ENCODE peak calls at places on chromosomes 11 and 22, in seven cellular contexts. One of them, this sample, is unnamed.

GRCh38 chr11:46414466-46414796 is 22.9 kb upstream of the CHRM4 start:
- DNase-seq in fibroblast of lung: no peak
- DNase-seq in suprapubic skin: no peak
- DNase-seq in AG04449: no peak
- DNase-seq in coronary artery: no peak
- DNase-seq in GM23338: no peak
- DNase-seq in NB4: no peak
- DNase-seq in this sample: no peak

GRCh38 chr22:44710474-44711235 is 8.7 kb downstream of the PRR5 start:
- DNase-seq in coronary artery: no peak
- DNase-seq in AG04449: no peak
- DNase-seq in suprapubic skin: no peak
- DNase-seq in fibroblast of lung: no peak
- DNase-seq in GM23338: no peak
- DNase-seq in NB4: no peak
- DNase-seq in this sample: no peak

GRCh38 chr11:113841691-113842090 is 33.7 kb downstream of the USP28 start:
- DNase-seq in coronary artery: no peak
- DNase-seq in AG04449: no peak
- DNase-seq in fibroblast of lung: no peak
- DNase-seq in NB4: no peak
- DNase-seq in GM23338: no peak
- DNase-seq in suprapubic skin: no peak
- DNase-seq in this sample: no peak

GRCh38 chr22:37340331-37341262 is 58.3 kb downstream of the CYTH4 start:
- DNase-seq in GM23338: peak
- DNase-seq in coronary artery: no peak
- DNase-seq in NB4: no peak
- DNase-seq in suprapubic skin: no peak
- DNase-seq in AG04449: no peak
- DNase-seq in fibroblast of lung: no peak
- DNase-seq in this sample: no peak

GRCh38 chr11:33536178-33536577 is 164.4 kb downstream of the C11orf91 start:
- DNase-seq in suprapubic skin: no peak
- DNase-seq in fibroblast of lung: no peak
- DNase-seq in GM23338: no peak
- DNase-seq in AG04449: no peak
- DNase-seq in coronary artery: no peak
- DNase-seq in NB4: no peak
- DNase-seq in this sample: no peak

GRCh38 chr22:45896153-45896951 is 80.6 kb downstream of the WNT7B start:
- DNase-seq in GM23338: peak
- DNase-seq in NB4: no peak
- DNase-seq in suprapubic skin: no peak
- DNase-seq in AG04449: no peak
- DNase-seq in fibroblast of lung: no peak
- DNase-seq in coronary artery: no peak
- DNase-seq in this sample: no peak

GRCh38 chr22:42967933-42968332 is 47.0 kb downstream of the PACSIN2 start:
- DNase-seq in GM23338: no peak
- DNase-seq in fibroblast of lung: no peak
- DNase-seq in NB4: peak
- DNase-seq in suprapubic skin: peak
- DNase-seq in AG04449: no peak
- DNase-seq in coronary artery: no peak
- DNase-seq in this sample: no peak

GRCh38 chr11:61378713-61379313 is 13.6 kb upstream of the TMEM216 start:
- DNase-seq in suprapubic skin: no peak
- DNase-seq in GM23338: no peak
- DNase-seq in coronary artery: no peak
- DNase-seq in NB4: peak
- DNase-seq in fibroblast of lung: peak
- DNase-seq in AG04449: peak
- DNase-seq in this sample: peak

GRCh38 chr22:19942071-19942885 is 660 bp upstream of the TXNRD2 start:
- DNase-seq in GM23338: no peak
- DNase-seq in NB4: peak
- DNase-seq in AG04449: no peak
- DNase-seq in fibroblast of lung: peak
- DNase-seq in suprapubic skin: no peak
- DNase-seq in coronary artery: no peak
- DNase-seq in this sample: no peak

GRCh38 chr11:113474362-113475159 is 637 bp downstream of the DRD2 start:
- DNase-seq in suprapubic skin: no peak
- DNase-seq in fibroblast of lung: peak
- DNase-seq in NB4: peak
- DNase-seq in GM23338: peak
- DNase-seq in coronary artery: no peak
- DNase-seq in AG04449: peak
- DNase-seq in this sample: peak

GRCh38 chr22:50731811-50732624 is 6.0 kb upstream of the ACR start:
- DNase-seq in GM23338: peak
- DNase-seq in AG04449: no peak
- DNase-seq in suprapubic skin: peak
- DNase-seq in NB4: peak
- DNase-seq in fibroblast of lung: peak
- DNase-seq in coronary artery: no peak
- DNase-seq in this sample: no peak

DNA sequence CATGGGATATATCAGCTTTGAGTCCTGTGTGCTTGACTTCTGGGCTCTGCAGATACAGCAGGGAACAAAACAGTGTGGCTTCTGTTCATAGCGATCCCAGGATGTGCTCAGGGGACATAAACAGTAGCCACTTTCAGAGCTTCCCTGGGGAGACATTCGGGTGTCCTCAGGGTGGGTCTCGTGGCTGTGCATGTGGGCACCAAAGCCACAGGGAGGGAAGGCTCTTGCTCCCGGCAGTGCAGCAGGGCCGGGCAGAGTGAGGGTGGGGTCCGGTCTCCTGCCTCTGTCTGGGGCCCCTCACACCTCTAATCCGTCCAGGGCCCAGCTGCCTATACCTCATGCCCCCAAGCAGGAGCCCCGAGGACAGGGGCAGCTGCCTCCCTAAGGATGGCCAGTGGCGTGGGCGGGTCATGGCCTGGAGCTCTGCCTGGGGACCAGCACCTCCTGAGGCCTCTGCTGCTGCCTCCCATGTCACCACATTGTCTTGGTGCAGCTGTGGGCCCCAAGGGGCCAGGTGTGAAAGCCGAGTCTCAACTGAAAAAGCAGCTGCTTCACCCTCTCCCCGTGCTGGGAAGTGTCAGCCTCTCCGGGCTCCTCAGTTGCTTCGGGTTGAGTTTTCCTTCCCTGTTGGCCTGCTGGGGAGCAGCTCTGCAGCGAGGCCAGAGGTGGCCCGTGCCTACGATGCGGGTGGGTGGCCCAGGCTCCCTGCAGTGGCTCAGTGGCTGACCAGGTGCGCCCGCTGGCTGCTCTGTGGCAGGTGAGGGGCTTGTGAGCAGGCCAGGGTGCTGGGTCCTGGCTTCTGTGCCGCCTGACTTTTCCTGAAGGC is 3.8 kb downstream of the TPCN2 start:
- DNase-seq in coronary artery: no peak
- DNase-seq in suprapubic skin: no peak
- DNase-seq in AG04449: no peak
- DNase-seq in NB4: peak
- DNase-seq in fibroblast of lung: no peak
- DNase-seq in GM23338: no peak
- DNase-seq in this sample: no peak
- H3K4me3 ChIP-seq in coronary artery: no peak
- H3K4me3 ChIP-seq in suprapubic skin: no peak
- H3K4me3 ChIP-seq in AG04449: no peak
- H3K4me3 ChIP-seq in NB4: peak
- H3K4me3 ChIP-seq in fibroblast of lung: no peak
- H3K4me3 ChIP-seq in GM23338: no peak
- H3K4me3 ChIP-seq in this sample: no peak

DNA sequence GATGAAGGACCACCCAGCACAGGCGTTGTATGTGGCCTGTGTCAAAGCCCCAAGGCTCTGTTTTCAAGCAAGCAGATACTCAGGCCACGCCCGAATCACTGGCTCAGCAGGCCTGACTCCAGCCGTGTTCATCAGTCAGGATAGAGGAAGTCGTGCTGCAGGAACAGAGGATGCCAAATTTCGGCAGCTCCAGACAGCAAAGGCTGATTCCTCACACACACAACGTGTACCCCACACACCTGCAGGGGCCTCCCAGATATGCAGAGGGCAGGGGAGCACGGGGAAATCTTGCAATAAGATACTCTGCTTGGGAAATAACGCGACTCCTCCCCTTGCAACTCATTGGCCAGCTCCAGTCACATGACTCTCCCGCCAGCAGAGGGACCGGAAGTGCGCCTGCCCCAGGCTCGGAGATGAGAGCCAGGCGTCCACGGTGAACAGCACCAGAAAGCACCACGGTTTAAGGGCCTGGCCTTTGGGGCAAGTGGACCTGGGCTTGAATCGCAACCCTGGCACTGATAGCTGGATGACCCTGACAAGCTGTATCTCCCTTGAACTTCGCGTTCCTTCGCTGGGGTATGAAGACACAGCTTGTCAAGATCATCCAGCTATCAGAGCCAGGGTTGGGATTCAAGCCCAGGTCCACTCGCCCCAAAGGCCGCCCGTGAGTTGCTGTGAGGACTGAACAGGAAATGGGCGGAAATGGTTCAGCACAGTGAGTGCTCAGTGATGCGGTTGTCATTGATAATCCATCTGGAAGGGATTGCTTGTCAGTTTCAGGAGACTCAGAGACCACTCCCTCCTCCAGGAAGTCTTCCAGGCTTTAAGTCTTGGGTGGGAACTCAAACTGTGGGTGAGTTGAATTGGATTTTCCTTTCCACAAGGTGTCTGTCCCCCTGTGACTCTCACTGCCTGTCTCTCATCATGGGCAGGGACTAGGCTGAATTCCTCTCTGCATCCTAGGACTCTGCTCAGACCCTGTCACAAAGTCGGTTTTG is 88.5 kb downstream of the MYEOV start:
- DNase-seq in NB4: peak
- DNase-seq in suprapubic skin: peak
- DNase-seq in GM23338: peak
- DNase-seq in coronary artery: peak
- DNase-seq in AG04449: no peak
- DNase-seq in fibroblast of lung: peak
- DNase-seq in this sample: no peak
- H3K4me3 ChIP-seq in NB4: peak
- H3K4me3 ChIP-seq in suprapubic skin: no peak
- H3K4me3 ChIP-seq in GM23338: no peak
- H3K4me3 ChIP-seq in coronary artery: no peak
- H3K4me3 ChIP-seq in AG04449: no peak
- H3K4me3 ChIP-seq in fibroblast of lung: no peak
- H3K4me3 ChIP-seq in this sample: no peak

DNA sequence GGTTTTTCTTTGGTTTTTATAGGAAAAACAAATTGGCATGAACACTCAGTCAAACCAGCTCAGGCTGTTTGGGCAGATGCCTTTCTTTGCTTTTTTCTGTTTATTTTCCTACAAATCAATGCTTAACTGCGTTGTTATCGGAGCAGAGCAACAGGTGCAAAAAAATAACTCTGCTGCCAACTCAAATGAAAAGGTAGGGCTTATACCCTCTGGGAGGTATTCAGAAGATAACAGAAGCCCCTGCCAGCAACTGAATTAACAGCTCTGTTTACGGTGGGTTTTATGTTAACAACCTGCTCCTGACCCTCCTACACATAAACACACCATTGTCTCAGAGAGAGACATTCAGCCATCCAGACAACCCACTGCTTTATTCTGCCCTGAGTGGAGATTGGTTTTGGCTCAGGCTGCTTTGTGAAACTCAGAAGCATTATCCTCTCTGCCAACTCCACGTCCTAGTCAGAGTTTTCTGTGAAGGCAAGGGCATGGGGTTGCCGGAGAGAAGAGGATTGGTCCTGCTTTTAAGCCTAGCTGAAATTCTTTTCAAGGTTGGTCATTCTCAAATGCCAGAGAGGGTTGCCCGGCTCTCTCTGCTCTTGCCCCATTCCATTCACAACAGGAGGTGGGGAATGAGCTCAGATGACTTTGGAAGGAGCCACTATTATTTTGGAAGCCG is 11.3 kb downstream of the EHF start:
- DNase-seq in coronary artery: no peak
- DNase-seq in fibroblast of lung: no peak
- DNase-seq in suprapubic skin: no peak
- DNase-seq in GM23338: no peak
- DNase-seq in AG04449: no peak
- DNase-seq in NB4: no peak
- DNase-seq in this sample: no peak
- H3K4me3 ChIP-seq in coronary artery: no peak
- H3K4me3 ChIP-seq in fibroblast of lung: no peak
- H3K4me3 ChIP-seq in suprapubic skin: no peak
- H3K4me3 ChIP-seq in GM23338: no peak
- H3K4me3 ChIP-seq in AG04449: no peak
- H3K4me3 ChIP-seq in NB4: no peak
- H3K4me3 ChIP-seq in this sample: no peak

GRCh38 chr11:119424276-119424675 is 1.3 kb upstream of the THY1 start:
- DNase-seq in GM23338: no peak
- DNase-seq in NB4: no peak
- DNase-seq in fibroblast of lung: no peak
- DNase-seq in suprapubic skin: no peak
- DNase-seq in coronary artery: no peak
- DNase-seq in AG04449: no peak
- DNase-seq in this sample: no peak

GRCh38 chr11:119424775-119425174 is 1.8 kb upstream of the THY1 start:
- DNase-seq in coronary artery: no peak
- DNase-seq in NB4: no peak
- DNase-seq in suprapubic skin: no peak
- DNase-seq in GM23338: no peak
- DNase-seq in fibroblast of lung: no peak
- DNase-seq in AG04449: no peak
- DNase-seq in this sample: no peak

GRCh38 chr11:119422505-119423416 is at the start of gene THY1:
- DNase-seq in coronary artery: no peak
- DNase-seq in AG04449: no peak
- DNase-seq in NB4: no peak
- DNase-seq in suprapubic skin: no peak
- DNase-seq in fibroblast of lung: peak
- DNase-seq in GM23338: peak
- DNase-seq in this sample: no peak

GRCh38 chr11:119421941-119422504 is 949 bp downstream of the THY1 start:
- DNase-seq in coronary artery: no peak
- DNase-seq in NB4: no peak
- DNase-seq in GM23338: peak
- DNase-seq in fibroblast of lung: peak
- DNase-seq in AG04449: no peak
- DNase-seq in suprapubic skin: no peak
- DNase-seq in this sample: no peak

DNA sequence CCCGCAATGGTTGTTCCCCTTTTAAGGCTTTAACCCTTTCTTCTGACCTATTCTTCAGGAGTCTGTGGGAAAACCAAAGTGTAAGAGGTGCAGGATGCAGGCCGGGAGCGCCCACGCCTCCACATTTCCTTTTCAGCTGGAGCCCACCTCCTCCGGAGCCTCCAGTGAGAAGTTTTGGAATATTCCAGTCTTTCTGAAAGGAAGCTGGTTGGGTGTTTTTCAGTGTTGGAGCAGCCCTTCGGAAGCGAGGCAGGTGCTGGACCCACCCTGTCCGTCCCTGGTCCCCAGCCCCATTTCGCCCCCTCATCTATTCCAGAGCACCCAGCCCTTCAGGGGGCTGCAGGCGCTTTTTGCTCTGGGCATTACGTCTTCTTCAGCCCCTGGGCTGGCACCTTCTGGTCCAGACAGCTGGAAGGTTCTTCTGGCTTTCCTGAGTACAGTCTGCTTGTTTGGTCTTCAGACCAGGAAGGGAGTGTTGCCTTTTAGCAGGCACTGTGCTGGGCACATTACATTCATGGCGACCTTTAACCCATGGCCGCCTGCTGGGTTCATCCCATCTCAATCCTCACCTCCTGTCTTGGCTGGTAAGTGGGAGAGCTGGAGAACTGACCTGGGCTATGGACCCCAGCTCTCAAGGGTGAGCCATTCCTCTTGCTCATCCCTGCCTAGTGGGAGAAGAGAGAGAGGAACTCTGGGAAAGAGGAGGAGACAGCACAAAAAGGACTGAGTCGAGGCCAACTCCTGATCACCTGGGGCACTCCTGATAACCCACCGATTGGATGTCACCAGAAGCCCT is 685 bp upstream of the THY1 start:
- DNase-seq in NB4: no peak
- DNase-seq in GM23338: no peak
- DNase-seq in AG04449: no peak
- DNase-seq in fibroblast of lung: no peak
- DNase-seq in suprapubic skin: no peak
- DNase-seq in coronary artery: no peak
- DNase-seq in this sample: no peak
- H3K4me3 ChIP-seq in NB4: no peak
- H3K4me3 ChIP-seq in GM23338: peak
- H3K4me3 ChIP-seq in AG04449: peak
- H3K4me3 ChIP-seq in fibroblast of lung: peak
- H3K4me3 ChIP-seq in suprapubic skin: peak
- H3K4me3 ChIP-seq in coronary artery: peak
- H3K4me3 ChIP-seq in this sample: peak

This sample was measured in skeletal muscle cell.